ENCODE peak calls at places on chromosome 15, in four cellular contexts. H is HepG2, M is K562, L is GM12878. W is an unnamed sample.

GRCh38 chr15:83855956-83856355 is 202.0 kb downstream of the ADAMTSL3 start:
- DNase-seq in H (no peak), M (no peak), L (no peak), W (no peak)

GRCh38 chr15:65610871-65611718 is at the start of gene INTS14:
- DNase-seq in H (peak), M (peak), L (peak), W (peak)

GRCh38 chr15:96115642-96116041 is 214.9 kb upstream of the NR2F2 start:
- DNase-seq in H (no peak), M (no peak), L (no peak), W (no peak)

GRCh38 chr15:39623550-39623931 is 42.7 kb downstream of the THBS1 start:
- DNase-seq in H (no peak), M (no peak), L (peak), W (no peak)

GRCh38 chr15:38072007-38072506 is 137.6 kb downstream of the TMCO5A start:
- DNase-seq in H (no peak), M (no peak), L (no peak), W (no peak)

GRCh38 chr15:58065011-58065444 is 483 bp downstream of the ALDH1A2 start:
- DNase-seq in H (no peak), M (peak), L (no peak), W (peak)

GRCh38 chr15:90449206-90449735 is 61.2 kb downstream of the IQGAP1 start:
- DNase-seq in H (no peak), M (no peak), L (no peak), W (no peak)

GRCh38 chr15:33292718-33293307 is 18.0 kb upstream of the RYR3 start:
- DNase-seq in H (peak), M (peak), L (no peak), W (peak)

GRCh38 chr15:29913528-29914135 is 91.4 kb upstream of the TJP1 start:
- DNase-seq in H (no peak), M (no peak), L (no peak), W (no peak)

GRCh38 chr15:76169013-76169412 is 109.2 kb downstream of the TMEM266 start:
- DNase-seq in H (no peak), M (peak), L (no peak), W (peak)

GRCh38 chr15:38069506-38069905 is 135.1 kb downstream of the TMCO5A start:
- DNase-seq in H (no peak), M (no peak), L (no peak), W (no peak)

GRCh38 chr15:34951993-34952392 is 17.5 kb downstream of the AQR start:
- DNase-seq in H (no peak), M (no peak), L (no peak), W (no peak)

GRCh38 chr15:60272623-60273022 is 125.2 kb downstream of the ANXA2 start:
- DNase-seq in H (no peak), M (no peak), L (no peak), W (no peak)

GRCh38 chr15:78811825-78812183 is 540 bp upstream of the ADAMTS7 start:
- DNase-seq in H (no peak), M (no peak), L (no peak), W (no peak)

GRCh38 chr15:60520825-60521368 is 42.0 kb upstream of the ICE2 start:
- DNase-seq in H (peak), M (peak), L (no peak), W (peak)

GRCh38 chr15:74750759-74751158 is 2.1 kb downstream of the CYP1A2 start:
- DNase-seq in H (no peak), M (no peak), L (no peak), W (no peak)

GRCh38 chr15:100029045-100029444 is 295.8 kb upstream of the LYSMD4 start:
- DNase-seq in H (no peak), M (no peak), L (no peak), W (no peak)

GRCh38 chr15:32736351-32737061 is 18.7 kb downstream of the GREM1 start:
- DNase-seq in H (no peak), M (no peak), L (no peak), W (no peak)

GRCh38 chr15:49927462-49927861 is 191.6 kb downstream of the ATP8B4 start:
- DNase-seq in H (no peak), M (no peak), L (no peak), W (no peak)

GRCh38 chr15:66592505-66593218 is 26.9 kb upstream of the LCTL start:
- DNase-seq in H (no peak), M (peak), L (no peak), W (no peak)

GRCh38 chr15:33160054-33160453 is 34.5 kb downstream of the FMN1 start:
- DNase-seq in H (no peak), M (no peak), L (no peak), W (no peak)

GRCh38 chr15:60912984-60913697 is 316.0 kb downstream of the RORA start:
- DNase-seq in H (no peak), M (no peak), L (no peak), W (no peak)

GRCh38 chr15:65084500-65085206 is 8.1 kb downstream of the KBTBD13 start:
- DNase-seq in H (peak), M (no peak), L (no peak), W (no peak)

GRCh38 chr15:38843736-38844590 is 279.3 kb upstream of the RASGRP1 start:
- DNase-seq in H (no peak), M (no peak), L (no peak), W (no peak)

GRCh38 chr15:45187894-45188830 is at the start of gene SHF:
- DNase-seq in H (peak), M (peak), L (no peak), W (peak)

GRCh38 chr15:77915261-77915960 is 162.1 kb downstream of the TBC1D2B start:
- DNase-seq in H (no peak), M (no peak), L (no peak), W (peak)

GRCh38 chr15:80743189-80743833 is 35.9 kb upstream of the CEMIP start:
- DNase-seq in H (peak), M (no peak), L (no peak), W (no peak)

GRCh38 chr15:40901053-40901443 is 6.8 kb downstream of the VPS18 start:
- DNase-seq in H (no peak), M (no peak), L (no peak), W (no peak)

GRCh38 chr15:40904552-40905201 is 10.4 kb downstream of the VPS18 start:
- DNase-seq in H (no peak), M (no peak), L (no peak), W (no peak)

GRCh38 chr15:40900256-40901052 is 6.2 kb downstream of the VPS18 start:
- DNase-seq in H (no peak), M (no peak), L (no peak), W (no peak)

GRCh38 chr15:40899536-40900207 is 5.4 kb downstream of the VPS18 start:
- DNase-seq in H (no peak), M (no peak), L (no peak), W (no peak)

GRCh38 chr15:40902605-40903561 is 8.6 kb downstream of the VPS18 start:
- DNase-seq in H (no peak), M (no peak), L (no peak), W (no peak)
- TF ChIP-seq ETV6 in H (no peak), M (no peak), L (no peak), W (no peak)

DNA sequence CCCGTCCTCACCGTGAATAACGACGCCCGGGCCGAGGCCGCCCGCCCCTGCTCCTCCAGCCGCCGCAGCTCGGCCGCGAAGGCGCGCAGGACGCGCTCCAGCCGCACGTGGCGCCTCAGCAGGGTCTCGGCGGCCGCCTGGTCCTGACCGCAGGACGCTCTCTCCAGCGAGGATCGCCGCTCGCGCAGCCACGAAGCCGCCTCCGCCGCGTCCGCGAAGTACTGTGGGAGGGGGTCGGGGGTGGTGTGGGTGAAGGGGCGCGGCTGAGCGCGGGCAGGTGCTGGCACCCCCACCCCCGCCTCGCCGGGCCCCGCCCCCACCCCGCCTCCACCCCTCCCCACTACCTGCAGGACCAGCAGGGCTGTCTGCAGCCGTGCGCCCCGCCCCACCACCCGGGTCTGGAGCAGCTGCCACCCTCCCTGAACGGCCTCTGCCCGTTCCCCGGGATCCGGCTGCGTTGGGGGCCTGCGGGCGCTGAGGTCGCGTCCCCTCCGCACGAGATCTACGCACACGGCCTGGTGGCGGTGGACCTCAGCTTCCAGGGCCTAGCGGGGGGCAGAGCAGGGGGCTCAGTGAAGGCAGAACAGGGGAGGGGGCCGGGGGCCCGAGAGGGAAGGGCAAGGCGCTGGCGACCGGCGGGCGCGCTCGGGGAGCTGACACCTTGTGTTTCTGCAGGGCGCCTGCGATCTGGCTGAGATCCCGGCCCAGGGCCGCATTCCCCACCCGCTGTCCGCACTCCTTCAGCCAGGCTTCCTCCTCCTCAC is 11.7 kb downstream of the SPTBN5 start:
- DNase-seq in H (no peak), M (peak), L (no peak), W (peak)
- TF ChIP-seq USF2 in H (no peak), M (no peak), L (no peak), W (peak)

GRCh38 chr15:72685301-72685924 is 569 bp downstream of the HIGD2B start:
- DNase-seq in H (peak), M (no peak), L (no peak), W (no peak)

GRCh38 chr15:72690938-72691337 is 4.9 kb downstream of the BBS4 start:
- DNase-seq in H (no peak), M (no peak), L (no peak), W (no peak)

GRCh38 chr15:72682772-72683171 is 3.2 kb downstream of the HIGD2B start:
- DNase-seq in H (no peak), M (no peak), L (no peak), W (no peak)

GRCh38 chr15:72688697-72689096 is 2.7 kb downstream of the BBS4 start:
- DNase-seq in H (no peak), M (no peak), L (no peak), W (no peak)

DNA sequence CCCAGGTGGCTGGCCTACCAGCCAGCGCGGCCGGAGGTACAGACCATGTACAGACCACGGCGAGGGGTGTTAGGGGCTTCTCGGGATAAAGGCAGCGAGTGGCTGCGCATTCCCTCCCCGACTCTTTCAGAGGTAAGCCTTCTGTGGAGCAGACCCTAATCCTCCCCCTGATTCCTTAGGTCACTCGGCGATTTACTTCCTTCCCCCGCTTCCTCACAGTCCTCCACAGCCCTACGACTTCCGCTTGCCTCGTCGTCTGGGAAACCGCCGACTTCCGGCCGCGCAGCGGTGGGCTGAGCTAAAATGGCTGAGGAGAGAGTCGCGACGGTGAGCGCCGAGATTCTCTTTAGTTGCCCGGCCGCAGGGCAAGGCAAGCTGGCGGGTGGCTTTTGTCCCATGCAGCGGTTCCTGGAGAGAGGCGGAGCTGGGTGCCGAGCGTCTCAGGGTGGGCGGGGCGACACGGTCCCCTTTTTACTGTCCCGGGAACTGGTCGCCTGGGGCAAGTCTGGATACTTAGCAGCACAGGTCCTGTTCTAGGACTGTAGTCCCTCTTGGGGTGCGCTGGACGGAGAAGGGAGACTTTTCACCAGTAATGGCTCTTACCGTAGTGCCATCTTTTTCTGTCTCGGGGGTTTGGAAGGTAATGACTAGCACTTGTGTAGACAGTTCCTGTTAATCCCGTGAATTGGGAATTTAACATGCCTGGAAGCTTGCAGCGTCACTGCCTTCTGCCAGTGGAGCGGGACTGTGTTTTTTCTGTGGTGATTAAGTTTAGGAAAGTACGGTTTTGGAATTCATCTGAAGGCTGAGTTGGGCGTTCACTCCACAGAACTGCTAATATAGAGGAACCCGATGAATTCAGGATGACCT is at the start of the genes BBS4 and HIGD2B:
- DNase-seq in H (peak), M (peak), L (peak), W (peak)
- TF ChIP-seq ETV6 in H (no peak), M (no peak), L (no peak), W (peak)

GRCh38 chr15:69133862-69134519 is 26.4 kb upstream of the GLCE start:
- DNase-seq in H (no peak), M (no peak), L (no peak), W (no peak)

GRCh38 chr15:69131362-69132215 is 28.8 kb upstream of the GLCE start:
- DNase-seq in H (no peak), M (no peak), L (no peak), W (no peak)

GRCh38 chr15:69132935-69133861 is 27.2 kb upstream of the GLCE start:
- DNase-seq in H (peak), M (no peak), L (no peak), W (no peak)

GRCh38 chr15:69132430-69132829 is 28.0 kb upstream of the GLCE start:
- DNase-seq in H (no peak), M (no peak), L (no peak), W (no peak)

GRCh38 chr15:69134841-69135240 is 25.6 kb upstream of the GLCE start:
- DNase-seq in H (no peak), M (no peak), L (no peak), W (no peak)
- TF ChIP-seq USF2 in H (no peak), M (no peak), L (no peak), W (no peak)

W was measured in WTC11.